ENCODE peak calls at places on chromosomes 4 and X, in four cellular contexts. A, P, Z and V are unnamed samples.

GRCh38 chr4:25844957-25845712 is 17.7 kb downstream of the SEL1L3 start:
- DNase-seq in A (no peak), P (no peak), Z (no peak), V (no peak)

GRCh38 chrX:103624111-103624510 is 4.7 kb upstream of the TCEAL1 start:
- DNase-seq in A (no peak), P (no peak), Z (no peak), V (no peak)

GRCh38 chr4:37639551-37640293 is 46.5 kb downstream of the RELL1 start:
- DNase-seq in A (no peak), P (no peak), Z (no peak), V (peak; percentile 26)

GRCh38 chrX:100643212-100643611 is 787 bp upstream of the SRPX2 start:
- DNase-seq in A (no peak), P (no peak), Z (no peak), V (no peak)

GRCh38 chr4:186737427-186737826 is 13.8 kb upstream of the FAT1 start:
- DNase-seq in A (no peak), P (no peak), Z (no peak), V (no peak)

GRCh38 chrX:13059676-13060499 is 15.5 kb upstream of the FAM9C start:
- DNase-seq in A (peak; percentile 66), P (no peak), Z (no peak), V (peak; percentile 44)

GRCh38 chrX:115233497-115234219 is at the start of gene LRCH2:
- DNase-seq in A (no peak), P (no peak), Z (no peak), V (peak; percentile 47)

GRCh38 chr4:150250998-150251651 is 172.9 kb downstream of the DCLK2 start:
- DNase-seq in A (peak; percentile 60), P (peak; percentile 8), Z (no peak), V (no peak)

GRCh38 chrX:6226646-6227444 is 1.8 kb downstream of the NLGN4X start:
- DNase-seq in A (no peak), P (no peak), Z (no peak), V (no peak)

GRCh38 chr4:101347267-101347556 is at the start of gene PPP3CA:
- DNase-seq in A (no peak), P (no peak), Z (no peak), V (no peak)

GRCh38 chr4:101347557-101348366 is 436 bp upstream of the PPP3CA start:
- DNase-seq in A (peak; percentile 100), P (peak; percentile 83), Z (peak; percentile 87), V (peak; percentile 98)

GRCh38 chr4:101346562-101347266 is 612 bp downstream of the PPP3CA start:
- DNase-seq in A (peak; percentile 26), P (no peak), Z (peak; percentile 21), V (peak; percentile 68)

GRCh38 chr4:101349346-101350064 is 2.2 kb upstream of the PPP3CA start:
- DNase-seq in A (no peak), P (no peak), Z (no peak), V (peak; percentile 56)

DNA sequence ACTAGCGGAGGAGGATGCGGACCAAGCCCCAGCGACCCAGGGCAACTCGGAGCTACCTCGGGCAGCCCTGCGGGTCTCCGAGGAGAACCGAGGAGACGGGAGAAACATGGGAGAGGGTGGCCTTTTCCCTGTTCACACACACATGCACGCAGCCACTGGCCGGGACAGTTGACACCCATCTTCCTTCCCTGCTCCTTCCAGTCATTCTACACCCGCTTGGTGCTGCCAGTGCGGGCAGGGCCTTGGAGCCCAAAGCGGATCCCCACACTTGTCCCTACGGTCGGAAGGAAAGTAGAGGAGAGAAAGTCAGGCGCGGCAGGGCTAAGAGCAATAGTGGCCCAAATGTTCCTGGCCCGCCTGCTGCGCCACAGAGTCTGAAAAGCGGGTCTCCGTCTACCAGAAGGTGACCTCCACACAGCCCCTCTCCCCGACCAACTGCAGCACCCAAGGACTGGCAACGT is 1.1 kb upstream of the PPP3CA start:
- DNase-seq in A (peak; percentile 14), P (no peak), Z (no peak), V (no peak)
- TF ChIP-seq MYC in A (no peak), P (no peak), Z (no peak), V (no peak)

GRCh38 chrX:54926978-54927377 is 6.4 kb downstream of the TRO start:
- DNase-seq in A (no peak), P (no peak), Z (no peak), V (no peak)

GRCh38 chrX:54921427-54922021 is 900 bp downstream of the TRO start:
- DNase-seq in A (no peak), P (no peak), Z (peak; percentile 40), V (peak; percentile 59)

GRCh38 chrX:54922547-54922946 is 1.9 kb downstream of the TRO start:
- DNase-seq in A (no peak), P (no peak), Z (no peak), V (no peak)

GRCh38 chrX:54920610-54921426 is at the start of gene TRO:
- DNase-seq in A (no peak), P (no peak), Z (no peak), V (no peak)

DNA sequence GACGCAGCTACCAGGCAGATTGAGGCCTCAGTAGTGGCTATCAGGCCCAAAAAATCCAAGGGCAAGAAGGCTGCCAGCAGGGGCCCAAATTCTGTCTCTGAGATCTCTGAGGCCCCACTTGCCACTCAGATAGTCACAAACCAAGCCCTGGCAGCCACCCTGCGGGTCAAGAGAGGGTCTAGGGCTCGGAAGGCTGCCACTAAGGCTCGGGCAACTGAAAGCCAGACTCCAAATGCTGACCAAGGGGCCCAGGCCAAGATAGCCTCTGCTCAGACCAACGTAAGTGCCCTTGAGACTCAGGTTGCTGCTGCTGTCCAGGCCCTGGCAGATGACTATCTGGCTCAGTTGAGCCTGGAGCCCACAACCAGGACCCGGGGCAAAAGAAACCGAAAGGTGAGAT is 2.8 kb downstream of the TRO start:
- DNase-seq in A (no peak), P (no peak), Z (no peak), V (no peak)
- H3K36me3 ChIP-seq in A (no peaks in the 10 kb centered on the region), P (no peaks in the 10 kb centered on the region), Z (no peaks in the 10 kb centered on the region), V (peaks cover 2% of the 10 kb centered on the region)

GRCh38 chrX:134546187-134546586 is 86.2 kb downstream of the HPRT1 start:
- DNase-seq in A (no peak), P (no peak), Z (no peak), V (no peak)

GRCh38 chrX:134545524-134545923 is 85.6 kb downstream of the HPRT1 start:
- DNase-seq in A (no peak), P (no peak), Z (no peak), V (no peak)

GRCh38 chrX:134548844-134549205 is 88.9 kb downstream of the HPRT1 start:
- DNase-seq in A (no peak), P (no peak), Z (no peak), V (no peak)

GRCh38 chrX:134547047-134547679 is 87.2 kb downstream of the HPRT1 start:
- DNase-seq in A (no peak), P (no peak), Z (no peak), V (peak; percentile 47)

DNA sequence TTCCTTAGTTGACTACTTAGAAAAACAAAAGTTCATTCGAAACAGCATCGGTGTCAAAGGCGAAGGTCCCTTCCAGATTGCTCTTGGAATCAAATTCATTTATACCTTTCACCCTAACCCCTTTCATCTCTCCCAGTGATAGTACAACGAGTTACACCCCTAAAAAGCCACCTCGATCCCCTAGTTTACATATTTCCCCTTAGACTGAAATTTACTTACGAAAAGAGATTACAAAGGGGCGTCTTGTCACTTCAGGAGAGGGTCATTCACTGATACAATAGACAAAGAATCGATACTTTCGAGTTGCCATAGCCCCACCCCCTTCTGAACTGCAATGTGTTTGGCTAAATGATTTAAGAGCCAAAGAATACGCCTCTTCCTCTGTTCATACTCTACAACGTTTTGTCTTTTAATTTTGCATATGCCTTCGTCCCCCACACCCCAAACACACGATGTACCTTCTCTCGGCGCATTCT is 88.3 kb downstream of the HPRT1 start:
- DNase-seq in A (no peak), P (no peak), Z (no peak), V (peak; percentile 53)
- TF ChIP-seq MYC in A (no peak), P (no peak), Z (no peak), V (no peak)

DNA sequence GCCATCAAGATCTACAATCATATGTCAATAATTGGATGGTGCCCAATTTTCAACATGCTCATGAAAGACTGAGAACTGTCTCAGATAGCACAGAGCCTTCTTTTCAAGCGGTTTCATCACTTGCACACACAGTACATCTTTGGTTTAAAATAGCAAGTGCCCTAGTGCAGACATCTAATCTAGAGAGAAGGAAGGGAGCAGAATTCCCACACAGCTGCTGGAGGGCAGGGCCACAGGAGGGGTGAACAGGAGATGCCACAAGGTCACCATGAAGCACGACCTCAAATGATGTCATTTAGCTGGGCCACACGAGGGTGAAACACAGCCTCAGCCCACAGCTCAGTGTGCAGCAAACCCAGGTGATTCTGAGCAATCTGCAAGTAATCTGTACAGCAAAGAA is 24.3 kb downstream of the LEF1 start:
- DNase-seq in A (no peak), P (no peak), Z (no peak), V (no peak)
- H3K36me3 ChIP-seq in A (peaks cover 6% of the 10 kb centered on the region), P (no peaks in the 10 kb centered on the region), Z (no peaks in the 10 kb centered on the region), V (no peaks in the 10 kb centered on the region)